ENCODE peak calls at places on chromosomes 4 and X, in nine cellular contexts. Z is vagina, V is thyroid gland, A is transverse colon, S is H1, F is tibial nerve, K is HCT116, U is stomach, I is ovary. X is an unnamed sample.

GRCh38 chr4:19807505-19807904 is 444.2 kb upstream of the SLIT2 start:
- DNase-seq in S (no peak), Z (no peak), A (no peak), I (no peak), K (no peak), U (no peak), F (no peak), V (no peak), X (no peak)

GRCh38 chr4:52982246-52982950 is 120.3 kb downstream of the RASL11B start:
- DNase-seq in V (no peak), U (no peak), Z (peak; percentile 18), S (no peak), K (peak; percentile 28), F (no peak), I (no peak), A (no peak), X (no peak)

GRCh38 chr4:53714377-53715140 is 123.3 kb upstream of the LNX1 start:
- DNase-seq in F (no peak), V (no peak), Z (no peak), K (no peak), A (no peak), U (no peak), I (no peak), S (no peak), X (no peak)

GRCh38 chr4:186739802-186740434 is 16.3 kb upstream of the FAT1 start:
- DNase-seq in Z (no peak), S (no peak), A (peak; percentile 63), K (no peak), I (no peak), U (no peak), V (no peak), F (no peak), X (no peak)

GRCh38 chrX:19513383-19513782 is 1.9 kb downstream of the MAP3K15 start:
- DNase-seq in Z (no peak), U (no peak), F (no peak), I (no peak), K (no peak), A (no peak), S (no peak), V (peak; percentile 49), X (peak; percentile 16)

GRCh38 chrX:7076245-7076661 is 71.3 kb upstream of the STS start:
- DNase-seq in A (no peak), K (no peak), I (no peak), V (no peak), Z (no peak), U (no peak), F (no peak), S (no peak), X (no peak)

GRCh38 chrX:74383611-74384010 is 37.7 kb upstream of the SLC16A2 start:
- DNase-seq in K (peak; percentile 13), S (no peak), Z (no peak), V (peak; percentile 58), F (no peak), I (peak; percentile 27), U (peak; percentile 29), A (peak; percentile 11), X (peak; percentile 20)

GRCh38 chr4:8103991-8104390 is 54.6 kb downstream of the ABLIM2 start:
- DNase-seq in S (no peak), A (no peak), I (no peak), Z (no peak), U (no peak), K (no peak), V (no peak), F (no peak), X (no peak)

GRCh38 chr4:15754323-15754722 is 23.8 kb upstream of the CD38 start:
- DNase-seq in S (no peak), A (no peak), V (no peak), Z (no peak), U (no peak), F (no peak), I (no peak), K (no peak), X (no peak)

GRCh38 chrX:31397119-31397518 is 325.3 kb upstream of the FTHL17 start:
- DNase-seq in A (no peak), I (no peak), K (no peak), F (no peak), V (no peak), U (no peak), S (no peak), Z (no peak), X (no peak)

GRCh38 chrX:115952417-115953092 is 218.0 kb upstream of the AGTR2 start:
- DNase-seq in S (no peak), I (no peak), K (no peak), A (no peak), Z (no peak), V (no peak), U (no peak), F (no peak), X (peak; percentile 38)

GRCh38 chrX:8374041-8374825 is 90.4 kb upstream of the VCX3B start:
- DNase-seq in U (no peak), I (no peak), Z (no peak), S (no peak), V (no peak), F (no peak), A (no peak), K (no peak), X (no peak)

GRCh38 chr4:78622253-78622979 is 70.8 kb downstream of the ANXA3 start:
- DNase-seq in V (no peak), A (peak; percentile 32), I (no peak), S (no peak), U (no peak), Z (no peak), K (no peak), F (no peak), X (no peak)

GRCh38 chr4:23881052-23881501 is 8.8 kb downstream of the PPARGC1A start:
- DNase-seq in V (peak; percentile 25), A (no peak), S (no peak), Z (no peak), U (no peak), I (no peak), K (no peak), F (no peak), X (no peak)

GRCh38 chrX:48531359-48531954 is 8.1 kb upstream of the TBC1D25 start:
- DNase-seq in Z (no peak), S (no peak), V (no peak), U (no peak), K (no peak), A (no peak), I (no peak), F (no peak), X (peak; percentile 27)

GRCh38 chr4:20809796-20810195 is 109.5 kb downstream of the PACRGL start:
- DNase-seq in A (no peak), Z (no peak), V (peak; percentile 3), S (no peak), K (peak; percentile 6), U (no peak), F (no peak), I (no peak), X (no peak)

GRCh38 chrX:134172588-134173259 is 64.3 kb upstream of the CCDC160 start:
- DNase-seq in S (no peak), I (peak; percentile 23), F (no peak), V (peak; percentile 13), Z (no peak), K (no peak), U (peak; percentile 27), A (peak; percentile 15), X (peak; percentile 17)

GRCh38 chr4:128068927-128069326 is 7.8 kb downstream of the LARP1B start:
- DNase-seq in U (no peak), V (no peak), K (peak; percentile 48), F (no peak), S (peak; percentile 47), A (no peak), I (no peak), Z (no peak), X (no peak)

GRCh38 chrX:81875800-81876199 is 673.9 kb downstream of the SH3BGRL start:
- DNase-seq in U (no peak), A (no peak), I (no peak), K (no peak), Z (no peak), V (no peak), S (no peak), F (no peak), X (no peak)

GRCh38 chr4:27000820-27001219 is 140.2 kb downstream of the STIM2 start:
- DNase-seq in V (no peak), U (no peak), K (no peak), S (no peak), I (no peak), Z (no peak), A (no peak), F (no peak), X (no peak)

GRCh38 chrX:29066516-29066915 is 479.3 kb downstream of the IL1RAPL1 start:
- DNase-seq in Z (no peak), F (no peak), I (no peak), S (no peak), V (no peak), A (no peak), K (no peak), U (no peak), X (no peak)

DNA sequence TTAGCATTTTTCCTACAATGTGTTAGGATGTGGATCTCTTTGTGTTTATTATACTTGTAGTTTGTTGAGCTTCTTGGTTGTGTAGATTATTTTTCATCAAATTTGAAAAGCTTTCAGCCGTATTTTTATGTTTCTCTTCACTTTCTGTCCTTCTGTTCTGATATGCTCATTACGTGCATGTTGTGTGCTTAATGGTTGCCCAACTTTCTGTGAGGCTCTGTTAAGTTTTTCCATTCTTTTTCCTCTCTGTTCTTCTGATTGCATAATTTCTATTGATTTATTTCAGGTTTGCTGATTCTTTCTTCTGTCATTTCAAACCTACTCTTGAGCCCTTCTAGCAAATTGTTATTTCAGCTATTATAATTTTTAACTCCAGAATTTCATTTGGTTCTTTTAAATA is 478.2 kb downstream of the IL1RAPL1 start:
- DNase-seq in V (no peak), K (no peak), F (no peak), Z (no peak), U (no peak), I (no peak), S (no peak), A (no peak), X (no peak)
- TF ChIP-seq CTCF in V (no peak), K (no peak), F (no peak), Z (no peak), U (no peak), I (no peak), S (no peak), A (no peak), X (no peak)

GRCh38 chr4:89894654-89895652 is at the start of gene MMRN1:
- DNase-seq in U (no peak), F (no peak), I (no peak), S (no peak), K (no peak), V (no peak), Z (no peak), A (no peak), X (no peak)

GRCh38 chr4:89889289-89889688 is 5.4 kb upstream of the MMRN1 start:
- DNase-seq in K (no peak), F (no peak), I (no peak), V (no peak), Z (no peak), U (no peak), S (no peak), A (no peak), X (no peak)
- TF ChIP-seq POLR2A in K (no peak), F (no peak), I (no peak), V (no peak), Z (no peak), U (no peak), S (no peak), A (no peak), X (no peak)

GRCh38 chr4:81021995-81022394 is 8.5 kb upstream of the BMP3 start:
- DNase-seq in A (no peak), K (no peak), F (no peak), Z (no peak), V (no peak), U (no peak), S (no peak), I (no peak), X (no peak)
- TF ChIP-seq CTCF in A (no peak), K (no peak), F (no peak), Z (no peak), V (no peak), U (no peak), S (no peak), I (no peak), X (no peak)

GRCh38 chr4:112296949-112297483 is at the start of gene ALPK1:
- DNase-seq in U (no peak), V (no peak), Z (no peak), I (no peak), K (peak; percentile 88), S (no peak), F (no peak), A (no peak), X (peak; percentile 71)
- TF ChIP-seq POLR2A in U (no peak), V (peak; percentile 49), Z (peak; percentile 58), I (peak; percentile 74), K (no peak), S (no peak), F (peak; percentile 37), A (peak; percentile 68), X (peak; percentile 67)